ENCODE peak calls at places on chromosomes 16 and 17, in four cellular contexts. Z is neuronal stem cell, J is IMR-90, N is H9. A is an unnamed sample.

GRCh38 chr17:39841202-39841601 is 22.9 kb downstream of the IKZF3 start:
- DNase-seq in N (no peak), Z (no peak), J (no peak), A (no peak)

GRCh38 chr16:28130099-28131088 is 66.9 kb upstream of the GSG1L start:
- DNase-seq in Z (peak), J (no peak), N (no peak), A (no peak)

GRCh38 chr16:48236286-48236685 is 7.8 kb upstream of the LONP2 start:
- DNase-seq in Z (no peak), J (no peak), N (no peak), A (no peak)

GRCh38 chr17:66135896-66136295 is 56.0 kb downstream of the CEP112 start:
- DNase-seq in Z (no peak), J (peak), N (no peak), A (no peak)

GRCh38 chr17:37360632-37361031 is 15.2 kb upstream of the C17orf78 start:
- DNase-seq in J (peak), Z (no peak), N (no peak), A (no peak)

GRCh38 chr17:27947005-27947406 is 53.8 kb upstream of the LYRM9 start:
- DNase-seq in Z (peak), N (no peak), J (no peak), A (no peak)

GRCh38 chr17:58083491-58084316 is 485 bp downstream of the DYNLL2 start:
- DNase-seq in J (peak), N (peak), Z (no peak), A (peak)

GRCh38 chr16:14028207-14028606 is 42.9 kb upstream of the MRTFB start:
- DNase-seq in Z (no peak), N (no peak), J (no peak), A (no peak)

GRCh38 chr16:26993988-26994387 is 72.7 kb upstream of the C16orf82 start:
- DNase-seq in J (peak), Z (no peak), N (no peak), A (no peak)

GRCh38 chr17:51527230-51527982 is 267.1 kb downstream of the UTP18 start:
- DNase-seq in N (no peak), Z (no peak), J (no peak), A (no peak)

GRCh38 chr17:38728290-38728831 is 1.8 kb upstream of the CISD3 start:
- DNase-seq in J (no peak), N (no peak), Z (no peak), A (peak)

GRCh38 chr17:11296994-11297393 is 56.0 kb downstream of the SHISA6 start:
- DNase-seq in J (no peak), Z (peak), N (no peak), A (no peak)

GRCh38 chr16:165539-166374 is at the start of gene HBM:
- DNase-seq in Z (no peak), N (no peak), J (no peak), A (no peak)

GRCh38 chr16:1563786-1564185 is 30.3 kb downstream of the TMEM204 start:
- DNase-seq in J (no peak), N (no peak), Z (no peak), A (no peak)

GRCh38 chr16:50146479-50147435 is 6.3 kb upstream of the TENT4B start:
- DNase-seq in N (no peak), J (no peak), Z (no peak), A (no peak)

GRCh38 chr16:1763521-1764511 is 7.5 kb downstream of the NME3 start:
- DNase-seq in Z (peak), J (no peak), N (peak), A (no peak)

GRCh38 chr17:35540589-35541404 is 3.3 kb upstream of the SLFN12L start:
- DNase-seq in N (no peak), J (peak), Z (no peak), A (peak)

GRCh38 chr16:11719171-11719570 is 23.5 kb downstream of the TXNDC11 start:
- DNase-seq in N (no peak), J (no peak), Z (no peak), A (no peak)

GRCh38 chr16:11716330-11716729 is 26.3 kb downstream of the TXNDC11 start:
- DNase-seq in N (no peak), Z (no peak), J (no peak), A (no peak)

GRCh38 chr16:11721781-11722467 is 20.7 kb downstream of the TXNDC11 start:
- DNase-seq in N (no peak), J (no peak), Z (no peak), A (no peak)

GRCh38 chr16:11715246-11715947 is 27.3 kb downstream of the TXNDC11 start:
- DNase-seq in J (no peak), N (no peak), Z (no peak), A (no peak)

DNA sequence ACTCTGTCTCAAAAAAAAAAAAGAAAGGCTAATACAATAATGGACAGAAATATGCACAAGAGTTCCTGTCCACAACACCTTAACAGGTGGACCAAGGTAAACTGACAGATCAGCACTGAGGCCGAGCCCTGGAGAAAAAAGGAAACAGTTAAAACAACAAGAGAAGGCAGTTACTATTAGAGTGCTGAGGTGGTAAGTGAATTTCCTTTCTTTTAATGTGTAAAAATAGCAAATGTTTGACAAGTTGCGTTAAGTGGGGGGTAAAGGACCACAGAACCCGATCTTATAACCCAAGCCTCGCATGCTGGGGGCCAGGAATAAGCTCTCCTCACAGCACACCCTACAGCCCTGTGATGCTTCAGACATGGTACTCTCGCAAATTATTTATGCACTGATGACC is 24.8 kb downstream of the TXNDC11 start:
- DNase-seq in J (no peak), N (no peak), Z (no peak), A (no peak)
- H3K9ac ChIP-seq in J (no peak), N (no peak), Z (no peak), A (no peak)

GRCh38 chr17:71985111-71986039 is 135.4 kb upstream of the SOX9 start:
- DNase-seq in N (no peak), J (no peak), Z (no peak), A (no peak)
- H3K9ac ChIP-seq in N (no peak), J (no peak), Z (no peak), A (no peak)

GRCh38 chr17:9050801-9051401 is 29.6 kb downstream of the NTN1 start:
- DNase-seq in N (peak), Z (no peak), J (no peak), A (no peak)

DNA sequence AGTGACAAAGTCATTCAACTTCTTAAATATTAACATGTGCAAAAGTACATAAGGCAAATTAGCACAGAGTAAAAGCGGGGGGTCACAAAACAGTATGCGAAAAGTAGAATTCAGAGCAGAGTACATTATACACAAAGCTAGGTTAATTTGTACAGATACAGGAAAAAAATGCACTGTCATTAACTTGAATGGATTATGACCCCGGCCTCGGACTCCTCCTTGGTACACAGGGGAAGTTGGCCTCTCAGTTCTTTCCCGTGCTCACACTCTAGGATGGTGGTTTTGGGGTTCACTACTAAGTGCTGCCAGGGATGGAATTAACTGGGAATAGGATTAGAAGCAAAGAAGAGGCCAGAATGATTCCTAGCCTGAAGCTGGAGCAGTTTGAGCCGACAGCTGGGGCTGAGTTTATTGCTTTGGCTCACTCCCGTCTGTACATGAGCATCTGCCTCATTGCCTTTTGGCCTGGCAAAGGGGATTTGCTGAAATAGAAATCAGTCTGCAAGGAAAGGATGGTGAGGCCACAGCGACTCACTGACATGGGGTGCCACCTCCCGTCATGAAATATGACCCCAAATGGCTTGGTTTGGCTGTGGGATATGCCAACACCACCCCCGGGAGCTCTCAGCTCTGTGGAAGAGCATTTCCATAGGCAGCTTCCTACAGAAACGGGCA is 23.6 kb downstream of the NTN1 start:
- DNase-seq in J (no peak), Z (no peak), N (no peak), A (no peak)
- H3K9ac ChIP-seq in J (no peak), Z (no peak), N (no peak), A (no peak)

GRCh38 chr17:31310260-31310659 is 3.6 kb downstream of the EVI2B start:
- DNase-seq in N (no peak), J (no peak), Z (no peak), A (peak)

GRCh38 chr17:31318298-31319190 is 2.9 kb downstream of the EVI2A start:
- DNase-seq in N (no peak), Z (no peak), J (peak), A (peak)

GRCh38 chr17:31310877-31311276 is 3.0 kb downstream of the EVI2B start:
- DNase-seq in N (no peak), J (no peak), Z (no peak), A (peak)

GRCh38 chr17:31314788-31315105 is 893 bp upstream of the EVI2B start:
- DNase-seq in N (no peak), J (no peak), Z (no peak), A (no peak)

GRCh38 chr17:31313982-31314787 is at the start of gene EVI2B:
- DNase-seq in N (no peak), Z (no peak), J (peak), A (no peak)
- H3K9ac ChIP-seq in N (no peak), Z (no peak), J (no peak), A (peak)

GRCh38 chr17:74962622-74963394 is 9.8 kb downstream of the HID1 start:
- DNase-seq in Z (no peak), J (no peak), N (peak), A (no peak)

GRCh38 chr17:74964988-74965622 is 7.5 kb downstream of the HID1 start:
- DNase-seq in Z (no peak), N (no peak), J (no peak), A (no peak)

GRCh38 chr17:74961657-74962360 is 10.8 kb downstream of the HID1 start:
- DNase-seq in Z (peak), N (peak), J (peak), A (peak)

GRCh38 chr17:74964246-74964761 is 8.3 kb downstream of the HID1 start:
- DNase-seq in Z (no peak), J (no peak), N (peak), A (no peak)

DNA sequence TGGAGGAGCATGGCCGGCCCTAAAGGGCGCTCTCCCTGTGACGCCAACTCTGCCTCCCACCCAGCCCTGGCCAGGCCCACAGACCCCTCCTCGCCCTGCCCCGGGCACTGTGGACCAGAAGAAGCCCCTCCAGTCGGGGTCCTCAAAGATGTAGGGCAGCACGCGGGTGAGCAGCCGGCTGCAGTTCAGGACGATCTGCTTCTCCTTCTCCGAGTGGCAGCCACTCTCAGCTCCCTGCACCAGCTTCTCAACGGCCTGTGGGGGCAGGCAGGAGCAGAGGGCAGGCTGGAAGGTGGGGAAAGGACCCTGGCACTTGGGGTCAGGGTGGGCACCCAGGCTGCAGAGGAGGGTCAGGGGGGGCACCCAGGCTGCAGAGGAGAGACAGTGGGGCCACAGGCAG is 8.9 kb downstream of the HID1 start:
- DNase-seq in N (peak), Z (no peak), J (no peak), A (no peak)
- H3K9ac ChIP-seq in N (no peak), Z (no peak), J (no peak), A (no peak)